ENCODE peak calls at places on chromosome X, in seven cellular contexts. N, X, P, O, G, V and Y are unnamed samples.

GRCh38 chrX:101025126-101025525 is 26.8 kb downstream of the TRMT2B start:
- DNase-seq in O (no peak), G (no peak), P (no peak), V (no peak), N (no peak), X (no peak), Y (no peak)

GRCh38 chrX:13235930-13236329 is 83.9 kb downstream of the ATXN3L start:
- DNase-seq in V (no peak), O (no peak), G (no peak), X (no peak), N (no peak), P (no peak), Y (no peak)

GRCh38 chrX:138945219-138945618 is 233.7 kb upstream of the FGF13 start:
- DNase-seq in P (no peak), V (no peak), X (no peak), O (peak), G (no peak), N (no peak), Y (no peak)

GRCh38 chrX:22803353-22803752 is 196.4 kb upstream of the DDX53 start:
- DNase-seq in X (no peak), P (no peak), G (no peak), V (peak), O (no peak), N (no peak), Y (no peak)

GRCh38 chrX:103817502-103817901 is 14.6 kb downstream of the RAB9B start:
- DNase-seq in O (peak), N (no peak), X (no peak), V (peak), G (no peak), P (peak), Y (peak)

GRCh38 chrX:130555341-130555740 is 153.6 kb downstream of the RBMX2 start:
- DNase-seq in G (no peak), O (no peak), V (no peak), P (no peak), N (no peak), X (no peak), Y (no peak)

GRCh38 chrX:139844884-139845283 is 88.0 kb downstream of the ATP11C start:
- DNase-seq in N (no peak), P (peak), X (no peak), G (no peak), V (no peak), O (no peak), Y (no peak)

GRCh38 chrX:84221181-84221580 is 33.2 kb upstream of the RPS6KA6 start:
- DNase-seq in V (no peak), N (no peak), X (no peak), P (no peak), G (no peak), O (no peak), Y (no peak)

GRCh38 chrX:124211312-124211942 is 121.0 kb upstream of the TEX13D start:
- DNase-seq in V (peak), N (no peak), G (no peak), X (no peak), P (peak), O (peak), Y (no peak)

GRCh38 chrX:68429216-68429615 is 4.1 kb downstream of the OPHN1 start:
- DNase-seq in N (no peak), O (no peak), P (no peak), X (no peak), V (no peak), G (no peak), Y (peak)

GRCh38 chrX:9416562-9417319 is 48.1 kb upstream of the TBL1X start:
- DNase-seq in G (no peak), X (no peak), N (no peak), P (no peak), O (no peak), V (no peak), Y (no peak)

GRCh38 chrX:72131317-72132294 is at the start of gene RTL5:
- DNase-seq in G (peak), P (no peak), N (peak), V (peak), X (peak), O (no peak), Y (peak)

GRCh38 chrX:95536661-95537060 is 1148.0 kb upstream of the DIAPH2 start:
- DNase-seq in G (no peak), V (no peak), X (no peak), P (no peak), O (no peak), N (no peak), Y (no peak)

GRCh38 chrX:81280148-81280547 is 78.2 kb downstream of the SH3BGRL start:
- DNase-seq in O (no peak), P (no peak), N (no peak), V (no peak), G (no peak), X (no peak), Y (no peak)

GRCh38 chrX:18855919-18856644 is 127.8 kb downstream of the PHKA2 start:
- DNase-seq in G (no peak), O (no peak), V (peak), X (no peak), P (no peak), N (no peak), Y (peak)

GRCh38 chrX:119105826-119106225 is 21.8 kb downstream of the KIAA1210 start:
- DNase-seq in N (no peak), P (no peak), O (no peak), V (no peak), X (no peak), G (no peak), Y (peak)

GRCh38 chrX:119062750-119063374 is 9.9 kb upstream of the CT47C1 start:
- DNase-seq in O (peak), N (no peak), P (no peak), G (no peak), V (no peak), X (no peak), Y (peak)

DNA sequence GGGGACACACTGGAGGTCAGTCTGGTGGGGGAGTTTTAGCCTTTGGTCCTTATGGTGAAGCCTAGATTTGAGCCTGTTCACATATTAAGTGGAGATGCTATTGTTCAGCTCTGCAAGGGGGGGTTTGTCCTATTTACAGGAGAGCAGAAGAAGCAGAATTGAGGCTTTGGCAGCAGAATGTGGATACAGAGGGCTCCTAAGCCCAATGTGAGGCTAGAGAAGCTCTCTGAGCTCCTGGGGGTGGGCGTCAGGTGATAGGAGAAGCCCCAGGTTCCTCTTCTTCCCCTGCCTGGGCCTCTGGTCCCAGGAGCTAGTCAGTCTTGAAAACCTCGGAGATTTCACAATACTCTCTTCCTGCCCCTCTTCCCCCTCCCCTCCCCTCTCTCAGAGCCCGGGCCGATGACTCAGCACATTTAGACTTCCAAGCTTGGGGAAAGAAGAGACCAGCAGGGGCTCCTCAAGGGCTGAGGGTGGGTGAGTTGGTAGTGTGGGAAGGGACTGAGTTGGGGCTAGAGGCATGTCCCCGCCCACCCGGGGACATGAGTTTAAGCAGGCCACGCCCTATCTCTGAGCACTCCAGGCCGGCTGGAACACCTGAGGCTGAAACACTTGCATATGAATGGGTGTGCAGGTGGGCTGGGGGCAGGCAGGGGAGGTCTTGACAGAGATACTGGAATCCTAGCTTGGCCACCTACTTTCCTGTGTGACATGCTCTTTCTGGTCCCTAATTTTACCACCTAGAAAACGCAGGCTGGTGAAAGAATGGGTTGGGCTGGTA is 3.4 kb downstream of the TFE3 start:
- DNase-seq in G (peak), N (peak), X (peak), V (peak), P (peak), O (peak), Y (peak)
- TF ChIP-seq CTCF in G (no peak), N (no peak), X (no peak), V (no peak), P (no peak), O (no peak), Y (no peak)

GRCh38 chrX:146604196-146604595 is 205.4 kb upstream of the CXorf51B start:
- DNase-seq in V (no peak), O (no peak), N (no peak), P (no peak), G (no peak), X (no peak), Y (no peak)
- H3K27ac ChIP-seq in V (no peak), O (no peak), N (no peak), P (no peak), G (no peak), X (no peak), Y (no peak)

DNA sequence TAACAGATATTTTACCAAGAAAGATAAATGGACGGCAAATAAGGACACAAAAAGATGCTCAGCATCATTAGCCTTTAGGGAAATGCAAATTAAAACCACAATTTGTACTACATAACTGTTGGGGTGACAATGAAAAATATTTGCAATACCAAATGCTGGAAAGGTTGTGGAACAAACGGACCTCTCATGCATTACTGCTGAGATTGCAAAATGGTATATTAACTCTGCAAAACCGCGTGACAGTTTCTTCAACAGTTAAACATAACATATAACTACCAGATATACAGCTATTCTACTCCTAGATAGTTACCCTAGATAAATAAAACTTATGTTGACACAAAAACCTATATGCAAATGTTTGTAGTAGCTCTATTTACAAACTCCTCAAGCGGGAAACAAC is 6.3 kb upstream of the OTC start:
- DNase-seq in P (no peak), N (no peak), X (no peak), V (no peak), G (no peak), O (no peak), Y (no peak)
- TF ChIP-seq CTCF in P (no peak), N (no peak), X (no peak), V (no peak), G (no peak), O (no peak), Y (no peak)

GRCh38 chrX:153954618-153955450 is 10.4 kb upstream of the RENBP start:
- DNase-seq in N (peak), V (no peak), P (no peak), G (no peak), X (peak), O (no peak), Y (no peak)

GRCh38 chrX:153955451-153955732 is 10.9 kb upstream of the RENBP start:
- DNase-seq in V (no peak), O (no peak), G (no peak), N (peak), P (no peak), X (no peak), Y (no peak)

GRCh38 chrX:153953342-153953830 is 8.9 kb upstream of the RENBP start:
- DNase-seq in O (peak), V (peak), X (peak), G (peak), N (peak), P (peak), Y (peak)

GRCh38 chrX:153952373-153953026 is 8.1 kb upstream of the RENBP start:
- DNase-seq in N (peak), P (no peak), G (no peak), V (no peak), X (no peak), O (no peak), Y (no peak)

DNA sequence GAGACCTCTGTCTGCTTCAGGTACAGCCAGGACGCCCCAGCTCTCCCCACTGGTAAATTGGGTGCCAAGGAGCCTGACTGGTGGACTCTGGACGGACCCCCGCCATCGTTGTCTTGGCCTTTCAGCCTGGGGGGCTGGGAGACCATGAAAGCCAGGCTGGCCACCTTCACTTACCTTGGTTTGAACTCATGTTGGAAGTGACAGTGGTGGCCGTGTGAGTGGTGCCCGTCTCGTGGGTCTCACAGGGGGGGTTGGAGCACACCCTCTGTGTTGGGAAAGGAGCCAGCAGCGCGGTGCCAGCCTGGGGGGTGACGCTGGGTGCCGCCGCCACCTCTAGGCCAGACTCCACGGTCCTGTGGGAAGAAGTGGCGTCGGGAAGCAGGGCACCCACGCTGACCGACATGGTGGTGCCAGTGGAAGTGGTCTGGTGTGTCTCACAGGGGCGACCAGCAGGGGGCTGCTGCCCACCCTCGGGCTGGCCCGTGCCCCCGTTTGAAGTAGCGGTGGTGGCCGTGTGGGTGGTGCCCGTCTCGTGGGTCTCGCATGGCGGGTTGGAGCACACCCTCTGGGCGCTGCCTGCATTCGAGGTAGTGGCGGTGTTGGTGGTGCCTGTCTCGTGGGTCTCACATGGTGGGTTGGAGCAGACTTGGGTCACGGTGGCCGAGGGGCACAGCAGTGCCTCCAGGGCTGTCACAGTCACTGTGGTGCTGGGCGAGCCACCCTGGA is 9.6 kb upstream of the RENBP start:
- DNase-seq in O (no peak), G (no peak), N (peak), X (peak), P (no peak), V (no peak), Y (no peak)
- H3K27ac ChIP-seq in O (peak), G (peak), N (no peak), X (peak), P (no peak), V (no peak), Y (no peak)

GRCh38 chrX:94288325-94288724 is 614.3 kb downstream of the FAM133A start:
- DNase-seq in G (no peak), X (no peak), O (no peak), P (no peak), N (no peak), V (peak), Y (no peak)

GRCh38 chrX:94288972-94289371 is 615.0 kb downstream of the FAM133A start:
- DNase-seq in N (no peak), P (no peak), V (no peak), O (no peak), X (no peak), G (no peak), Y (no peak)
- TF ChIP-seq CTCF in N (no peak), P (no peak), V (no peak), O (no peak), X (no peak), G (no peak), Y (no peak)